ENCODE peak calls at places on chromosomes 3 and 15, in five cellular contexts. B is WERI-Rb-1, D is ovary, A is tibial artery, J is tibial nerve. G is an unnamed sample.

GRCh38 chr15:101608182-101608581 is 44.0 kb downstream of the TM2D3 start:
- DNase-seq in B (no peak), D (no peak), A (no peak), J (no peak), G (no peak)

GRCh38 chr3:88137836-88138235 is 11.9 kb upstream of the C3orf38 start:
- DNase-seq in B (no peak), D (no peak), A (no peak), J (no peak), G (no peak)

GRCh38 chr3:52253314-52254260 is 8.0 kb downstream of the PPM1M start:
- DNase-seq in B (no peak), D (no peak), A (peak), J (no peak), G (no peak)

GRCh38 chr3:195197764-195198423 is 73.1 kb downstream of the XXYLT1 start:
- DNase-seq in B (peak), D (no peak), A (peak), J (no peak), G (peak)

GRCh38 chr15:25056484-25057429 is 102.0 kb downstream of the SNRPN start:
- DNase-seq in B (no peak), D (no peak), A (peak), J (no peak), G (no peak)

GRCh38 chr3:38011111-38011510 is 18.3 kb downstream of the PLCD1 start:
- DNase-seq in B (no peak), D (peak), A (peak), J (no peak), G (no peak)

GRCh38 chr3:64321747-64322146 is 96.5 kb upstream of the PRICKLE2 start:
- DNase-seq in B (no peak), D (no peak), A (no peak), J (no peak), G (no peak)

GRCh38 chr3:111368061-111368460 is 173.9 kb upstream of the CD96 start:
- DNase-seq in B (no peak), D (no peak), A (no peak), J (no peak), G (no peak)

GRCh38 chr3:176274161-176274560 is 923.1 kb downstream of the TBL1XR1 start:
- DNase-seq in B (no peak), D (no peak), A (no peak), J (no peak), G (no peak)

GRCh38 chr3:26437678-26438077 is 184.9 kb upstream of the LRRC3B start:
- DNase-seq in B (no peak), D (no peak), A (no peak), J (no peak), G (no peak)

GRCh38 chr3:74739242-74739641 is 124.8 kb upstream of the CNTN3 start:
- DNase-seq in B (no peak), D (no peak), A (no peak), J (no peak), G (no peak)

GRCh38 chr3:20589275-20589674 is 403.3 kb upstream of the SGO1 start:
- DNase-seq in B (no peak), D (no peak), A (no peak), J (no peak), G (no peak)

GRCh38 chr15:77118787-77119410 is 48.0 kb upstream of the TSPAN3 start:
- DNase-seq in B (peak), D (no peak), A (no peak), J (peak), G (peak)

GRCh38 chr3:58585994-58586393 is 8.8 kb upstream of the FAM107A start:
- DNase-seq in B (no peak), D (no peak), A (no peak), J (no peak), G (no peak)

GRCh38 chr3:43534676-43535075 is 87.1 kb downstream of the ANO10 start:
- DNase-seq in B (no peak), D (no peak), A (no peak), J (no peak), G (no peak)

GRCh38 chr3:176595307-176595706 is 602.0 kb downstream of the TBL1XR1 start:
- DNase-seq in B (no peak), D (no peak), A (no peak), J (no peak), G (no peak)

GRCh38 chr3:27483117-27484001 is 825 bp downstream of the SLC4A7 start:
- DNase-seq in B (peak), D (peak), A (peak), J (peak), G (peak)

GRCh38 chr3:100737334-100737733 is 28.0 kb downstream of the TFG start:
- DNase-seq in B (no peak), D (no peak), A (no peak), J (no peak), G (no peak)

GRCh38 chr3:195549001-195549400 is 5.9 kb upstream of the PPP1R2 start:
- DNase-seq in B (no peak), D (no peak), A (no peak), J (no peak), G (no peak)

DNA sequence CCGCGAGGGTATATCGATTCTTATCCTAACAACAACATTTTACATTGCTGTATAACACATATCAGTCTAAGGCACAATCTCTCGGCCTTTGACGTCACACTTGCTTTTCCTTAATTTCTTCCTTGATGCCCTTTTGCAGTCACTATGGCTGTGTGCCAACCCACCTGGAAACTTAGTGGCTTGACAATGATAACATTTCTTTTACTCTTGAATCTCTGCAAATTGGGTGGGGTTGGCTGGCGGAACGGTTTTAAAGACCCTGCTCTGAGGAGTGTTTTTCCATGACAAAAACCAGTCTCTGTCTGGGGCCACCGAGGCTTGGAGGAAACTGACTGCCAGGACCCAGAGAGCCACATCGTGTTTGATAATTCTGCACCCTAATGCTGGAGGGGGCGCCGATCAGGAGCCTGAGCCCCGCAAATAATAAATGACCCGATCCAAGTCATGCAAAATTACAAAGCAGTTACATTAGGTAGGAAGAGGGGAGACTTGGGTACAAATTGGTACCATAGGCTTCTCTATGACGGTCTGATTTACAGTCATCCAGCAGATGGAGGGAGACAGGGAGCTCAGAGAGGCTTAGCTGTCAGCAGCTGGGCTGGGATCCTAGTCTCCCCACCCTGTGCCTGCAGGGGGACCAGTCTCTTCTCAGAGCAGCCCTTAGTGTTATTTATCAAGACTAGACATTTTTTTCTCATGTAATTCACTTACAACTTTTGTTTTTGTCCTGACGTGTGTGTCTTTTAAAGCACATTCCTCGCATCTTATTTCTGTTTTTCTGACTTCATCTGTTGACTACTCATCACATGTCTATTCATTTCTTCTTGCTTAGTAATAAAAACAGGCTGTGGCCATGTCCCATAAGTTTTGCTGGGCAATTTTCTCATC is 115.8 kb downstream of the KLF13 start:
- DNase-seq in B (peak), D (no peak), A (no peak), J (no peak), G (peak)
- H3K4me3 ChIP-seq in B (no peak), D (no peak), A (no peak), J (no peak), G (no peak)

DNA sequence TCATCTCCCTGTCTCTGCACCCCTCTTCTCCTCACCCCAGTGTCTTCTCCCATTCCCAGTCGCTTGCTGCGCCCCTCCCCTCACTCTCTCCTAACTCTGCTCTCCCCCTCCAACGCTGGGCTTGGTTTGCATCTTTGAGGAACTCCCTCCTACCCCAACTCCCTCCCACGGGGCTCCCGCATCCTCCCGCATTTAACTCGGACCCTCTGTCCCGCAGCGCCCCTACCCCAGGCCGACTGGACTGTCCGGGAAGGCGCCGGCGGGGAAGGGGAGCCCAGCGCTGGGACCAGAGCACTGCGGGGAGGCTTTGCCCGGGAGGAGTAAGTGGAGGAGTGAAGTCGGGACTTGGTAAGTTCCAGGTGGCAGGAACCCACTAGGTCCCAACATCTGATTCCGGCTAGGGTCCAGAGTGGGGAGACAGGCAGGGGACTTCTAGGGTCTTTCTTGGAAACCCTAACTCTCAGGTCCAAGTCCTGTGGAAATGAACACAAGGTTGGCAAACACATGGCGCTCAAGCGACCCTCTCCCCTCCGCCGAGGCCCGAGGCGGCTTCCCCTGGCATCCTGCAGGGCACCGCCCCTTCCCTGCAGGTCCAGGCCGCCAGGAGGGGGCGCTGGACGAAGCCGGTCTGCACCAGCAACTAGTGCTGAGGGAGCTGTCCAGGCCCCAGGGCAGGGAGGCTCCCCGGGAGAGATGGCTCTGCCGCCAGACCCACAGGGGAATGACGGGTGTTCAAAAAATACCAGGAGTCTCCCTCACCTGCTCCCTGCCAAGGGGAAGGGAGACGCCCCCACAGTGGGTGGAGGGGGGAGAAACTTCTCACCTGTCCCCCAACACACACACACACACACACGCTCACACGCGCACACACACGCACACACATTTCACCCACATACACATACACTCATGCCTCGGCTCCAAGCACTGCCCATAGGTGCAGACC is 53.2 kb downstream of the LHFPL4 start:
- DNase-seq in B (peak), D (peak), A (no peak), J (no peak), G (no peak)
- TF ChIP-seq CTCF in B (peak), D (no peak), A (no peak), J (peak), G (peak)

DNA sequence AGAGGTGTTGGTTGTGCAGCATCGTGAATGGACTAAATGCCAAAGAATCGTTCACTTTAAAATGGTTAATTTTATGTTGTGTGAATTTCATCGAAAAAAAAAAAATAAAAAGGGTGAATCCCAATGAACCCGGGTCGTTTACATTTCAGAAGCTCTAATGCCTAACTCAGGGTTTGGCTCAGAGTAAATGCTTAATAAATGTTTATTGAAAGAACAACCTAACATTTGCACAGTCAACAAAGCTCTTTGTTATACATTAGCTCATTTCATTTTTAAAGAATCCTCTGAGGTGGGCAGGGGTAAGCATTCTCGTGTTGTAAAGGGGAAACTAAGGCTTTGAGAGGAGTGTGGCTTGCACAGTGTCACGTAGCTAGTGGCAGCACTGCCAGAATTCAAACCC is 109.5 kb downstream of the RPLP1 start:
- DNase-seq in B (no peak), D (no peak), A (no peak), J (no peak), G (no peak)
- H3K4me3 ChIP-seq in B (no peak), D (no peak), A (no peak), J (no peak), G (no peak)

GRCh38 chr15:35290301-35290721 is 205.2 kb upstream of the NANOGP8 start:
- DNase-seq in B (no peak), D (no peak), A (no peak), J (no peak), G (no peak)
- TF ChIP-seq CTCF in B (no peak), D (no peak), A (no peak), J (no peak), G (no peak)

GRCh38 chr3:133576169-133576568 is 2.7 kb downstream of the CDV3 start:
- DNase-seq in B (no peak), D (no peak), A (no peak), J (no peak), G (no peak)
- H3K4me3 ChIP-seq in B (no peak), D (peak), A (peak), J (peak), G (peak)

DNA sequence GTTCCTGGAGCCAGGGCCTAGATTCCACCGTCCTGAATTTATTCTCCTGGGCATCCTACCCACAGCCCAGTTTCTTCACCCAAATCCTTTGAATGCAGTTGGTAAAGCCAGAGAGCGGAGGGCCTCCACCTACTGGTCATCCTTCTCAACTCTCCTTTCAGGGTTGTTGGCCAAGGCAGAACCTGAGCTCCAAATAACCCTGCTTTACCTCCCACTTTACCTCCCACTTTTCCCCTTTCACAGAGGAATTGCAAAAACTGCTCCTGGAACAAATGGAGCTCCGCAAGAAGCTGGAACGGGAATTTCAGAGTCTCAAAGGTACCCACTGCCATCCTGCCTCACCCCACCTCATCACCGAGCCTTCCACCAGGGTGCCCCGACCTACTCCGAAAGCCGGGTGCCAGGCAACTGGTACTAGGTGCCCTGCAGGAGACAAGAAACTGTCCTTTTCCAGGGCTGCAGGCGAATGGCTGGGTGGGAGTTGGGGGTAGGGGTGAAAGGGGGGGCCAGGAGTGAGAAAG is 6.8 kb downstream of the SKOR1 start:
- DNase-seq in B (peak), D (no peak), A (peak), J (no peak), G (no peak)
- TF ChIP-seq CTCF in B (peak), D (no peak), A (no peak), J (no peak), G (peak)

G was measured in HFF-Myc.